ENCODE peak calls at places on chromosomes 6 and 20, in ten cellular contexts. C is T1000; O is mesendoderm; E is MCF 10A; G is NCI-H524; U is HEK293T; H is activated naive CD4-positive, alpha-beta T cell; V is Peyer's patch; Q is stimulated activated CD4-positive, alpha-beta T cell treated with anti-CD3 and anti-CD28 coated beads, TNF-alpha, amount 100 ng/mL, for 48 hours; S is nucleus accumbens. J is an unnamed sample.

GRCh38 chr20:2300420-2300819 is 4.6 kb downstream of the TGM3 start:
- DNase-seq in C (no peak), O (no peak), E (peak), G (no peak), U (no peak), H (no peak), V (no peak), Q (no peak), S (no peak), J (no peak)

GRCh38 chr6:150549577-150550184 is 50.0 kb upstream of the PLEKHG1 start:
- DNase-seq in C (no peak), O (no peak), E (no peak), G (no peak), U (no peak), H (no peak), V (no peak), Q (no peak), S (no peak), J (no peak)

GRCh38 chr20:4073852-4074741 is 58.7 kb upstream of the RNF24 start:
- DNase-seq in C (no peak), O (no peak), E (no peak), G (no peak), U (peak), H (no peak), V (no peak), Q (no peak), S (no peak), J (no peak)

GRCh38 chr6:47238456-47238995 is 71.2 kb downstream of the TNFRSF21 start:
- DNase-seq in C (no peak), O (peak), E (no peak), G (no peak), U (no peak), H (no peak), V (no peak), Q (no peak), S (no peak), J (no peak)

GRCh38 chr6:80969439-80969838 is 783.0 kb downstream of the TENT5A start:
- DNase-seq in C (no peak), O (no peak), E (no peak), G (no peak), U (no peak), H (no peak), V (no peak), Q (no peak), S (no peak), J (no peak)

GRCh38 chr6:70620746-70621145 is 46.9 kb upstream of the SMAP1 start:
- DNase-seq in C (no peak), O (no peak), E (no peak), G (no peak), U (no peak), H (no peak), V (no peak), Q (no peak), S (no peak), J (no peak)

GRCh38 chr20:42852691-42853090 is 337.0 kb downstream of the PTPRT start:
- DNase-seq in C (no peak), O (no peak), E (no peak), G (no peak), U (no peak), H (no peak), V (no peak), Q (no peak), S (no peak), J (no peak)

GRCh38 chr6:29981211-29981812 is 39.0 kb downstream of the HLA-A start:
- DNase-seq in C (no peak), O (no peak), E (no peak), G (no peak), U (no peak), H (no peak), V (no peak), Q (no peak), S (no peak), J (no peak)

GRCh38 chr6:30721198-30722024 is 1.3 kb downstream of the TUBB start:
- DNase-seq in C (peak), O (peak), E (peak), G (peak), U (peak), H (peak), V (peak), Q (peak), S (peak), J (peak)

GRCh38 chr6:69179681-69180080 is 544.6 kb downstream of the ADGRB3 start:
- DNase-seq in C (no peak), O (peak), E (peak), G (no peak), U (no peak), H (no peak), V (no peak), Q (no peak), S (no peak), J (no peak)

GRCh38 chr6:157497579-157497978 is 116.6 kb downstream of the ZDHHC14 start:
- DNase-seq in C (no peak), O (no peak), E (no peak), G (no peak), U (no peak), H (no peak), V (no peak), Q (no peak), S (no peak), J (no peak)

GRCh38 chr6:119791746-119792145 is 442.2 kb upstream of the MAN1A1 start:
- DNase-seq in C (no peak), O (peak), E (peak), G (no peak), U (no peak), H (no peak), V (no peak), Q (no peak), S (no peak), J (no peak)

J was measured in progenitor cell of endocrine pancreas.